ENCODE peak calls at places on chromosome 13, in four cellular contexts. V, E, B and N are unnamed samples.

GRCh38 chr13:46479691-46480090 is 73.3 kb upstream of the LRCH1 start:
- DNase-seq in B (no peak), E (no peak), V (no peak), N (no peak)

GRCh38 chr13:46607768-46608553 is 55.0 kb downstream of the LRCH1 start:
- DNase-seq in V (no peak), B (no peak), E (no peak), N (peak; percentile 28)

GRCh38 chr13:60754211-60754610 is 357.2 kb downstream of the TDRD3 start:
- DNase-seq in V (peak; percentile 23), B (no peak), E (no peak), N (no peak)

GRCh38 chr13:66826398-66826797 is 403.7 kb downstream of the PCDH9 start:
- DNase-seq in B (no peak), E (peak; percentile 19), V (no peak), N (no peak)

GRCh38 chr13:100363351-100363750 is 225.2 kb downstream of the GGACT start:
- DNase-seq in B (no peak), V (no peak), E (peak; percentile 73), N (no peak)

GRCh38 chr13:113080901-113081521 is 24.6 kb upstream of the F7 start:
- DNase-seq in B (no peak), V (no peak), E (no peak), N (no peak)

GRCh38 chr13:31081316-31081715 is 80.4 kb downstream of the HSPH1 start:
- DNase-seq in E (no peak), V (no peak), B (no peak), N (no peak)

GRCh38 chr13:33204130-33204927 is 81.2 kb downstream of the STARD13 start:
- DNase-seq in B (no peak), V (no peak), E (peak; percentile 96), N (no peak)

GRCh38 chr13:39531646-39532045 is 71.3 kb downstream of the LHFPL6 start:
- DNase-seq in B (no peak), V (peak; percentile 7), E (peak; percentile 69), N (peak; percentile 40)

GRCh38 chr13:101751488-101751887 is 299.0 kb downstream of the ITGBL1 start:
- DNase-seq in B (peak; percentile 78), E (peak; percentile 93), V (peak; percentile 13), N (peak; percentile 92)

GRCh38 chr13:113425931-113426590 is 27.2 kb downstream of the ADPRHL1 start:
- DNase-seq in B (no peak), E (peak; percentile 29), V (peak; percentile 83), N (peak; percentile 13)

GRCh38 chr13:28467886-28468519 is 26.9 kb downstream of the FLT1 start:
- DNase-seq in V (peak; percentile 97), B (no peak), E (no peak), N (no peak)

GRCh38 chr13:99857738-99858137 is 113.8 kb downstream of the ZIC5 start:
- DNase-seq in B (no peak), E (no peak), V (no peak), N (no peak)

GRCh38 chr13:73275163-73275562 is 216.4 kb downstream of the KLF5 start:
- DNase-seq in V (no peak), B (no peak), E (no peak), N (no peak)

GRCh38 chr13:111323549-111323948 is 3.1 kb downstream of the TEX29 start:
- DNase-seq in B (no peak), E (no peak), V (no peak), N (no peak)

GRCh38 chr13:20006206-20006605 is 47.7 kb downstream of the ZMYM2 start:
- DNase-seq in B (no peak), V (no peak), E (peak; percentile 44), N (peak; percentile 39)

GRCh38 chr13:20819715-20820114 is 46.0 kb upstream of the EEF1AKMT1 start:
- DNase-seq in V (no peak), E (no peak), B (no peak), N (no peak)

GRCh38 chr13:39632994-39633393 is 22.5 kb upstream of the COG6 start:
- DNase-seq in E (no peak), V (no peak), B (no peak), N (no peak)

GRCh38 chr13:53075356-53076041 is 46.9 kb downstream of the OLFM4 start:
- DNase-seq in V (no peak), E (no peak), B (no peak), N (no peak)

GRCh38 chr13:42815686-42816085 is 34.3 kb downstream of the FAM216B start:
- DNase-seq in E (no peak), V (no peak), B (no peak), N (no peak)

GRCh38 chr13:50509771-50510441 is 333.6 kb downstream of the DLEU7 start:
- DNase-seq in B (no peak), E (peak; percentile 67), V (peak; percentile 47), N (no peak)

GRCh38 chr13:59250276-59250990 is 913.3 kb downstream of the DIAPH3 start:
- DNase-seq in V (no peak), E (no peak), B (peak; percentile 39), N (no peak)

GRCh38 chr13:55497486-55497885 is 1643.2 kb upstream of the PRR20A start:
- DNase-seq in E (no peak), V (no peak), B (no peak), N (no peak)

GRCh38 chr13:79988573-79988972 is 352.4 kb downstream of the SPRY2 start:
- DNase-seq in V (no peak), B (no peak), E (peak; percentile 89), N (peak; percentile 69)

GRCh38 chr13:109412232-109412935 is 374.0 kb downstream of the IRS2 start:
- DNase-seq in V (peak; percentile 96), E (peak; percentile 49), B (peak; percentile 77), N (peak; percentile 39)

GRCh38 chr13:92547256-92547655 is 679.4 kb upstream of the GPC6 start:
- DNase-seq in B (no peak), E (peak; percentile 35), V (no peak), N (peak; percentile 43)

GRCh38 chr13:100666124-100666523 is 8.5 kb downstream of the TMTC4 start:
- DNase-seq in V (no peak), E (peak; percentile 77), B (peak; percentile 37), N (no peak)